ENCODE peak calls at places on chromosomes 1 and 21, in five cellular contexts. V is fibroblast of mammary gland, T is heart right ventricle, I is GM12865, A is uterus. K is an unnamed sample.

GRCh38 chr1:183149273-183149672 is 36.8 kb upstream of the LAMC2 start:
- DNase-seq in V (no peak), T (no peak), I (no peak), A (no peak), K (no peak)

GRCh38 chr1:110597966-110598365 is 8.2 kb downstream of the KCNA2 start:
- DNase-seq in V (no peak), T (no peak), I (no peak), A (no peak), K (no peak)

GRCh38 chr1:201361652-201362504 is 15.6 kb downstream of the TNNT2 start:
- DNase-seq in V (peak; percentile 37), T (no peak), I (peak; percentile 52), A (no peak), K (no peak)

GRCh38 chr1:203167026-203167912 is 8.4 kb downstream of the MYBPH start:
- DNase-seq in V (no peak), T (no peak), I (no peak), A (no peak), K (no peak)

GRCh38 chr1:58932820-58933598 is 149.2 kb upstream of the JUN start:
- DNase-seq in V (peak; percentile 83), T (no peak), I (peak; percentile 19), A (no peak), K (peak; percentile 60)

GRCh38 chr21:17044696-17045095 is 468.1 kb upstream of the CXADR start:
- DNase-seq in V (no peak), T (no peak), I (no peak), A (no peak), K (no peak)

GRCh38 chr1:203082571-203083462 is 3.0 kb downstream of the MYOG start:
- DNase-seq in V (no peak), T (no peak), I (no peak), A (no peak), K (no peak)

GRCh38 chr1:181062800-181063428 is 25.6 kb upstream of the IER5 start:
- DNase-seq in V (peak; percentile 38), T (no peak), I (peak; percentile 90), A (no peak), K (no peak)

GRCh38 chr1:238152119-238152518 is 261.4 kb upstream of the ZP4 start:
- DNase-seq in V (no peak), T (no peak), I (no peak), A (no peak), K (no peak)

GRCh38 chr1:54803761-54804470 is 2.8 kb upstream of the TTC22 start:
- DNase-seq in V (peak; percentile 73), T (no peak), I (peak; percentile 26), A (no peak), K (no peak)

GRCh38 chr1:109112056-109112651 is 1.8 kb upstream of the ELAPOR1 start:
- DNase-seq in V (peak; percentile 60), T (no peak), I (peak; percentile 39), A (no peak), K (no peak)

GRCh38 chr1:209802117-209802779 is 3.7 kb downstream of the IRF6 start:
- DNase-seq in V (no peak), T (no peak), I (no peak), A (no peak), K (peak; percentile 56)

GRCh38 chr1:229893762-229894444 is 173.1 kb upstream of the GALNT2 start:
- DNase-seq in V (no peak), T (no peak), I (no peak), A (no peak), K (no peak)

GRCh38 chr1:76933847-76934657 is 66.8 kb downstream of the ST6GALNAC5 start:
- DNase-seq in V (no peak), T (no peak), I (no peak), A (no peak), K (no peak)